ENCODE peak calls at places on chromosomes 13 and 19, in four cellular contexts. Q, H, U and C are unnamed samples.
A peak's percentile ranks its signal among the peaks of the same experiment; 100 is the strongest.

GRCh38 chr13:95275322-95276118 is 25.7 kb downstream of the ABCC4 start:
- DNase-seq in Q (no peak), H (no peak), U (no peak), C (no peak)

GRCh38 chr19:13984875-13985741 is 21.0 kb downstream of the RFX1 start:
- DNase-seq in Q (no peak), H (no peak), U (no peak), C (no peak)

GRCh38 chr19:44905437-44906160 is at the start of gene APOE:
- DNase-seq in Q (no peak), H (no peak), U (peak; percentile 33), C (no peak)

GRCh38 chr13:44471686-44472085 is 98.1 kb downstream of the SERP2 start:
- DNase-seq in Q (no peak), H (no peak), U (no peak), C (no peak)

GRCh38 chr13:27868639-27869435 is 51.0 kb upstream of the PDX1 start:
- DNase-seq in Q (no peak), H (no peak), U (no peak), C (no peak)

GRCh38 chr19:14404322-14404721 is 14.8 kb downstream of the DDX39A start:
- DNase-seq in Q (no peak), H (no peak), U (no peak), C (no peak)

GRCh38 chr13:20064128-20064527 is 96.7 kb downstream of the GJA3 start:
- DNase-seq in Q (no peak), H (no peak), U (no peak), C (no peak)

GRCh38 chr13:99354371-99354951 is 47.3 kb upstream of the GPR183 start:
- DNase-seq in Q (no peak), H (no peak), U (no peak), C (no peak)

GRCh38 chr19:2362039-2362969 is 2.2 kb downstream of the TMPRSS9 start:
- DNase-seq in Q (no peak), H (no peak), U (no peak), C (no peak)

GRCh38 chr19:11195681-11196080 is 1.7 kb downstream of the KANK2 start:
- DNase-seq in Q (no peak), H (no peak), U (no peak), C (no peak)

GRCh38 chr19:11194173-11194572 is 3.2 kb downstream of the KANK2 start:
- DNase-seq in Q (no peak), H (no peak), U (no peak), C (no peak)

GRCh38 chr19:11196406-11197287 is 698 bp downstream of the KANK2 start:
- DNase-seq in Q (no peak), H (peak; percentile 71), U (peak; percentile 36), C (no peak)

GRCh38 chr19:11194657-11195056 is 2.7 kb downstream of the KANK2 start:
- DNase-seq in Q (no peak), H (no peak), U (no peak), C (no peak)

GRCh38 chr19:11195169-11195568 is 2.2 kb downstream of the KANK2 start:
- DNase-seq in Q (no peak), H (peak; percentile 66), U (no peak), C (no peak)
- H3K4me1 ChIP-seq in Q (peaks cover 6% of the 10 kb centered on the region), H (peaks cover 20% of the 10 kb centered on the region), U (peaks cover 29% of the 10 kb centered on the region), C (peaks cover 72% of the 10 kb centered on the region)

GRCh38 chr19:42275103-42275502 is 6.1 kb downstream of the CIC start:
- DNase-seq in Q (no peak), H (no peak), U (no peak), C (no peak)

GRCh38 chr19:42276821-42277220 is 7.8 kb downstream of the CIC start:
- DNase-seq in Q (no peak), H (no peak), U (no peak), C (no peak)

GRCh38 chr19:42275517-42275916 is 6.5 kb downstream of the CIC start:
- DNase-seq in Q (no peak), H (no peak), U (no peak), C (no peak)

GRCh38 chr19:42277821-42278809 is 9.1 kb downstream of the CIC start:
- DNase-seq in Q (no peak), H (peak; percentile 53), U (no peak), C (no peak)

DNA sequence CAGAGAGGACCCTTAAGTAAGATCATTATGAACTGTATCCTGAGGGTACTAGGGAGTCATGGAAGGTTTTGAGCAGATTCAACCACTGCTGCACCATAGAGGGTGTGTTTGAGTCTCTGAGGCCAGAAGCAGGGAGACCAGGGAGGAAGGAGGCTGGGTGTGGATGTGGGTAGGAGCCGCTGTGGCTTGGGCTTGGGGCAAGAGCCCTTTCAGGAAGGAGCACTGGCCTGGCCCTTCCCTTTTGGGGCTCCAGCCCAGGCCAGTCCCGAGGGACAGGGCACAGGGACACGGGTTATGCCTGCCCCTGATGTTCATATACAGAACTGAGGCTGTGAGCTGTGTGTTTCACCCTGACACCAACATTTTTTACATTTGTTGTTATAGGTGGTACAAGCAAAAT is 7.2 kb downstream of the CIC start:
- DNase-seq in Q (no peak), H (no peak), U (no peak), C (no peak)
- H3K4me1 ChIP-seq in Q (peaks cover 42% of the 10 kb centered on the region), H (peaks cover 64% of the 10 kb centered on the region), U (peaks cover 31% of the 10 kb centered on the region), C (peaks cover 43% of the 10 kb centered on the region)

GRCh38 chr13:54261856-54262255 is 1233.2 kb downstream of the OLFM4 start:
- DNase-seq in Q (no peak), H (no peak), U (no peak), C (no peak)
- H3K4me1 ChIP-seq in Q (no peaks in the 10 kb centered on the region), H (no peaks in the 10 kb centered on the region), U (no peaks in the 10 kb centered on the region), C (no peaks in the 10 kb centered on the region)

GRCh38 chr19:38709671-38710415 is 34.4 kb downstream of the CAPN12 start:
- DNase-seq in Q (no peak), H (no peak), U (no peak), C (no peak)
- H3K4me1 ChIP-seq in Q (no peaks in the 10 kb centered on the region), H (peaks cover 85% of the 10 kb centered on the region), U (peaks cover 13% of the 10 kb centered on the region), C (peaks cover 96% of the 10 kb centered on the region)

DNA sequence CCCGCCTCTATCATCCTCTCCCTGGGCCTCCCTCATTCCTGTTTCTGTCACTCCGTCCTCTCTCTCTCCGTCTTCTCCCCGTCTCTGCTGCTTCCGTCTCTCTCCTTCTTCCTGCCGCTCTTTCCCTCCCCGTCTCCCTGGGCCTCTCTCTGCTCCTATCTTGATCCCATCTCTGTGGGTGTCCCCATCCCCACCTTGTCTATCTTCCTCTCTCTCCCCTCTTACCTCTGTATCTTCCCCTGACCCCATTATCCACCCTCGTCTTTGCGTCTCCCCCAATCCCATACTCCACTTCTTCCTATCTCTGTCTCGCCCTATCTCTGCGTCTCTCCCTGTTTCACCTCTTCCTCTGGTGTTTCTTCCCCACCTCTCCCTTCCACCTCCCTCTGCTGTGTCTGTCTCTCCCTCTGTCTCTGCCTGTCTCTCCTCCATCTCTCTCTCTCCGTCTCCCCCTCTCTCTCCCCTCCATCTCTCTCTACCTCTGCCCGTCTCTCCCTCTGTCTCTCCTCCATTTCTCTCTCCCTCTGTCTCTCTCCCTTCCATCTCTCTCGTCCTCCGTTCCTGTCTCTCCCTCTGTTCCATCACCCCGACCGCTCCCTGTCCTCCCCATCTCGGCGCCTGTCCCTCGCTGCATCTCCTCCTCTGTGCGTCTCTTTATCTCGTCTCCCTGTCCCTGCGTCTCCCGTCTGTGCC is 4.3 kb downstream of the GRIN2D start:
- DNase-seq in Q (no peak), H (no peak), U (no peak), C (no peak)
- H3K4me1 ChIP-seq in Q (peaks cover 46% of the 10 kb centered on the region), H (no peaks in the 10 kb centered on the region), U (peaks cover 26% of the 10 kb centered on the region), C (peaks cover 9% of the 10 kb centered on the region)

DNA sequence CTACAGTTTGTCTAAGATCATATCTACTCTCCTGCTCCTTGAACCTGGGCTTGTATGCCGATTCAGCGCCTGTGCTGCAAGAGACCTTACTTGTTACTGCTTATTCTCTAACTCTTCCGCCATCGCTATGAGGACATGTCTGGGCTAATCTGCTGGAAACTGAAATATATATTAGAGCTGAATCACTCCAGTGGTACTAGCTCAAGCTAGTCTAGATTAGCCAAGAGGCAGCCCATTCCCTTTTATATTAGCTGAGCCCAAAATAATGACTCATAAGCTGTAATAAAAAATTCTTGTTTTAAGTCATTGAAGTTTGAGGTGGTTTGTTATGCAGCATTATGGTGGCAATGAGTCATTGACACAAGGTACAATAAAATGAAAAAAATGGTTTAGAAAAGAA is 52.8 kb downstream of the SLC6A16 start:
- DNase-seq in Q (no peak), H (no peak), U (no peak), C (no peak)
- H3K4me1 ChIP-seq in Q (no peaks in the 10 kb centered on the region), H (no peaks in the 10 kb centered on the region), U (no peaks in the 10 kb centered on the region), C (no peaks in the 10 kb centered on the region)